ENCODE peak calls at places on chromosomes 1 and 21, in ten cellular contexts. S is dorsolateral prefrontal cortex; F is GM10248; O is brain microvascular endothelial cell; J is activated CD8-positive, alpha-beta T cell treated with anti-CD3 and anti-CD28 coated beads for 36 hours; A is foreskin fibroblast; X is AG04450; R is fibroblast of the aortic adventitia; W is choroid plexus epithelial cell; U is endodermal cell. T is an unnamed sample.

GRCh38 chr1:84712288-84712874 is 22.1 kb upstream of the SSX2IP start:
- DNase-seq in J (no peak), X (peak), S (no peak), U (no peak), O (peak), R (peak), W (peak), F (no peak), A (peak), T (no peak)

GRCh38 chr1:179053486-179053885 is 27.8 kb downstream of the FAM20B start:
- DNase-seq in A (no peak), X (no peak), U (no peak), S (no peak), W (no peak), R (no peak), J (no peak), O (no peak), F (no peak), T (no peak)

GRCh38 chr1:151371340-151371739 is 1.2 kb downstream of the SELENBP1 start:
- DNase-seq in S (no peak), O (no peak), W (peak), X (no peak), J (no peak), R (peak), A (no peak), F (no peak), U (no peak), T (no peak)

GRCh38 chr1:76239470-76239918 is 164.9 kb downstream of the ST6GALNAC3 start:
- DNase-seq in J (no peak), X (no peak), O (no peak), S (no peak), R (no peak), F (no peak), U (peak), W (peak), A (no peak), T (no peak)

GRCh38 chr1:145777357-145778145 is 46.3 kb downstream of the RNF115 start:
- DNase-seq in R (peak), F (no peak), W (no peak), U (no peak), J (no peak), S (no peak), A (no peak), O (no peak), X (no peak), T (no peak)

GRCh38 chr1:205813755-205814058 is 709 bp upstream of the SLC41A1 start:
- DNase-seq in X (no peak), S (no peak), J (peak), U (no peak), A (peak), R (peak), O (no peak), W (peak), F (no peak), T (no peak)

GRCh38 chr1:114746450-114747121 is 11.2 kb downstream of the CSDE1 start:
- DNase-seq in U (no peak), R (no peak), O (no peak), A (no peak), F (peak), X (no peak), S (no peak), J (peak), W (no peak), T (no peak)

GRCh38 chr1:243525085-243525487 is 269.2 kb downstream of the SDCCAG8 start:
- DNase-seq in S (no peak), U (no peak), F (no peak), O (peak), X (peak), A (peak), R (peak), W (peak), J (no peak), T (no peak)

GRCh38 chr1:59243544-59243943 is 53.4 kb upstream of the FGGY start:
- DNase-seq in O (no peak), A (no peak), W (no peak), R (no peak), U (no peak), F (no peak), X (no peak), J (no peak), S (no peak), T (no peak)

GRCh38 chr1:115107501-115108260 is 18.4 kb upstream of the TSPAN2 start:
- DNase-seq in U (no peak), X (peak), W (peak), O (no peak), S (no peak), A (peak), J (no peak), F (no peak), R (peak), T (no peak)

GRCh38 chr1:155093938-155094621 is 15.4 kb downstream of the EFNA3 start:
- DNase-seq in W (peak), J (no peak), O (no peak), A (no peak), F (no peak), R (peak), X (no peak), S (no peak), U (peak), T (no peak)

GRCh38 chr21:30194701-30195299 is 21.1 kb downstream of the CLDN8 start:
- DNase-seq in A (no peak), W (peak), J (peak), F (no peak), X (no peak), S (no peak), R (peak), U (peak), O (peak), T (peak)

GRCh38 chr1:109634292-109634691 is 14.7 kb downstream of the AMPD2 start:
- DNase-seq in S (no peak), J (peak), F (peak), A (no peak), R (no peak), O (no peak), U (no peak), W (no peak), X (no peak), T (peak)

GRCh38 chr1:21907079-21907418 is 30.1 kb downstream of the HSPG2 start:
- DNase-seq in X (no peak), S (no peak), O (no peak), A (no peak), J (no peak), R (no peak), U (no peak), F (no peak), W (no peak), T (no peak)

GRCh38 chr21:36125513-36126121 is 9.3 kb upstream of the CBR3 start:
- DNase-seq in X (no peak), J (peak), U (peak), R (peak), F (peak), O (peak), S (no peak), A (no peak), W (peak), T (peak)

GRCh38 chr1:103230061-103230460 is 121.7 kb upstream of the COL11A1 start:
- DNase-seq in F (no peak), S (no peak), A (no peak), O (peak), X (no peak), J (no peak), R (no peak), U (no peak), W (peak), T (no peak)

GRCh38 chr1:37471345-37472231 is 2.8 kb upstream of the ZC3H12A start:
- DNase-seq in A (peak), S (no peak), X (peak), J (no peak), R (peak), F (no peak), W (peak), O (peak), U (peak), T (no peak)

GRCh38 chr21:44589094-44589493 is 3.2 kb downstream of the KRTAP10-6 start:
- DNase-seq in R (no peak), X (no peak), S (no peak), O (no peak), J (no peak), U (no peak), W (no peak), A (no peak), F (no peak), T (no peak)

GRCh38 chr1:151047925-151048644 is 534 bp downstream of the C1orf56 start:
- DNase-seq in U (peak), X (no peak), O (peak), S (peak), R (peak), A (peak), W (peak), F (peak), J (peak), T (peak)

GRCh38 chr1:200479816-200480215 is 70.0 kb upstream of the ZNF281 start:
- DNase-seq in R (peak), S (no peak), W (no peak), U (no peak), F (no peak), A (no peak), O (no peak), X (no peak), J (no peak), T (no peak)

GRCh38 chr21:31220567-31220966 is 123.5 kb downstream of the TIAM1 start:
- DNase-seq in A (no peak), S (no peak), J (no peak), U (no peak), X (no peak), O (no peak), F (no peak), W (no peak), R (peak), T (no peak)

GRCh38 chr1:13543927-13544556 is 30.2 kb upstream of the LRRC38 start:
- DNase-seq in U (peak), W (peak), A (no peak), X (no peak), S (no peak), O (no peak), R (no peak), J (no peak), F (no peak), T (no peak)
- TF ChIP-seq CTCF in U (no peak), W (peak), A (peak), X (no peak), S (peak), O (peak), R (peak), J (no peak), F (no peak), T (no peak)

GRCh38 chr1:10588640-10589039 is 113.9 kb downstream of the PEX14 start:
- DNase-seq in J (no peak), X (no peak), W (no peak), F (no peak), O (no peak), R (no peak), A (no peak), S (no peak), U (no peak), T (no peak)

GRCh38 chr1:10589074-10589473 is 114.3 kb downstream of the PEX14 start:
- DNase-seq in X (no peak), F (no peak), S (no peak), A (no peak), W (no peak), R (no peak), J (no peak), O (no peak), U (no peak), T (no peak)

GRCh38 chr1:10585242-10585641 is 110.5 kb downstream of the PEX14 start:
- DNase-seq in W (no peak), F (no peak), J (no peak), R (no peak), U (no peak), A (no peak), S (no peak), X (no peak), O (no peak), T (no peak)

GRCh38 chr1:10586125-10586524 is 111.4 kb downstream of the PEX14 start:
- DNase-seq in X (no peak), F (no peak), U (no peak), W (no peak), A (no peak), J (no peak), S (no peak), O (no peak), R (no peak), T (no peak)
- TF ChIP-seq CTCF in X (no peak), F (no peak), U (peak), W (peak), A (no peak), J (no peak), S (no peak), O (peak), R (peak), T (no peak)

GRCh38 chr1:51875836-51876235 is 2.7 kb downstream of the NRDC start:
- DNase-seq in R (no peak), A (no peak), J (no peak), X (no peak), U (no peak), F (no peak), O (no peak), W (no peak), S (no peak), T (no peak)
- TF ChIP-seq CTCF in R (no peak), A (no peak), J (no peak), X (no peak), U (no peak), F (no peak), O (no peak), W (no peak), S (no peak), T (no peak)

DNA sequence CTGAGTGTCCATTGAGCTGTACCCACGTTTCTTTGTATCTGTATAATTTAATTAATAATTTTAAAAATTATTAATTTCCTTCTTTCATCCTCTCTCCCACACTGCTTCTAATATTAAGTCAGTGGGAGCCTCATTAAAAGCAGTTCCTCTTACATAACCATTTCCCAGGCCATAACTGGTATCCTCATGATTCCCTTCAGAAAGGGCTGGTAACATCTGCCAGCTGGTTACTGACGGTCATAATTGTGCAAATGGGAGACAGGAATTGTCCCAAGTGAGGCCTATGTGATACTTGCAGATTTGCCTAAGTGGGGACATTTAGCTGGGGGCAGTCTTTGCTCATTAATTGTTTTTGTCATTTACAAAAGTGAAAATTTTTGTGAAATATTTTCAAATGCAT is 69.0 kb upstream of the SPAG17 start:
- DNase-seq in J (no peak), X (no peak), W (no peak), S (no peak), R (no peak), U (no peak), O (no peak), A (no peak), F (no peak), T (no peak)
- TF ChIP-seq CTCF in J (no peak), X (no peak), W (no peak), S (no peak), R (no peak), U (no peak), O (no peak), A (no peak), F (no peak), T (no peak)

GRCh38 chr1:165152727-165153126 is 203.8 kb downstream of the LMX1A start:
- DNase-seq in S (no peak), J (no peak), A (no peak), W (no peak), F (no peak), O (no peak), U (peak), R (no peak), X (no peak), T (no peak)
- TF ChIP-seq CTCF in S (no peak), J (no peak), A (no peak), W (no peak), F (no peak), O (no peak), U (peak), R (no peak), X (no peak), T (no peak)

GRCh38 chr21:25898671-25899070 is 163.9 kb downstream of the GABPA start:
- DNase-seq in R (peak), U (no peak), S (no peak), J (no peak), O (peak), W (peak), F (no peak), X (no peak), A (no peak), T (no peak)

GRCh38 chr21:25897383-25897782 is 162.6 kb downstream of the GABPA start:
- DNase-seq in W (no peak), S (no peak), U (no peak), A (no peak), O (no peak), F (no peak), X (no peak), J (no peak), R (no peak), T (no peak)

GRCh38 chr21:25896657-25897056 is 161.9 kb downstream of the GABPA start:
- DNase-seq in A (no peak), U (no peak), S (no peak), X (no peak), W (no peak), O (no peak), F (no peak), J (no peak), R (no peak), T (no peak)

GRCh38 chr21:25891596-25891995 is 156.8 kb downstream of the GABPA start:
- DNase-seq in J (peak), S (no peak), A (no peak), O (no peak), R (no peak), W (no peak), U (no peak), F (no peak), X (no peak), T (no peak)

GRCh38 chr21:25895565-25896205 is 160.9 kb downstream of the GABPA start:
- DNase-seq in R (peak), J (peak), S (no peak), A (peak), W (peak), O (no peak), X (no peak), U (peak), F (no peak), T (peak)
- TF ChIP-seq CTCF in R (peak), J (peak), S (peak), A (peak), W (peak), O (peak), X (peak), U (peak), F (peak), T (no peak)

GRCh38 chr1:182061597-182061996 is at the start of gene ZNF648:
- DNase-seq in O (no peak), W (no peak), F (no peak), U (peak), X (no peak), J (no peak), S (no peak), A (no peak), R (no peak), T (no peak)
- TF ChIP-seq CTCF in O (no peak), W (no peak), F (no peak), U (peak), X (no peak), J (no peak), S (no peak), A (no peak), R (no peak), T (no peak)

GRCh38 chr1:88552226-88552625 is 131.8 kb upstream of the PKN2 start:
- DNase-seq in X (no peak), A (no peak), R (no peak), J (no peak), U (no peak), W (no peak), S (no peak), F (no peak), O (no peak), T (no peak)
- TF ChIP-seq CTCF in X (no peak), A (no peak), R (no peak), J (no peak), U (peak), W (no peak), S (no peak), F (no peak), O (no peak), T (no peak)

GRCh38 chr1:181090653-181091126 is 2.2 kb downstream of the IER5 start:
- DNase-seq in O (no peak), J (peak), U (no peak), X (no peak), F (no peak), S (no peak), A (no peak), R (peak), W (no peak), T (no peak)

GRCh38 chr1:181091322-181092040 is 3.0 kb downstream of the IER5 start:
- DNase-seq in A (no peak), O (no peak), R (no peak), W (no peak), U (no peak), J (no peak), F (no peak), S (no peak), X (no peak), T (no peak)

GRCh38 chr1:181089017-181089776 is 697 bp downstream of the IER5 start:
- DNase-seq in U (no peak), S (no peak), R (no peak), X (no peak), O (no peak), A (no peak), W (no peak), J (peak), F (no peak), T (no peak)

GRCh38 chr1:181088079-181089016 is at the start of gene IER5:
- DNase-seq in O (peak), S (peak), X (peak), F (peak), U (peak), A (peak), J (peak), W (peak), R (peak), T (peak)

DNA sequence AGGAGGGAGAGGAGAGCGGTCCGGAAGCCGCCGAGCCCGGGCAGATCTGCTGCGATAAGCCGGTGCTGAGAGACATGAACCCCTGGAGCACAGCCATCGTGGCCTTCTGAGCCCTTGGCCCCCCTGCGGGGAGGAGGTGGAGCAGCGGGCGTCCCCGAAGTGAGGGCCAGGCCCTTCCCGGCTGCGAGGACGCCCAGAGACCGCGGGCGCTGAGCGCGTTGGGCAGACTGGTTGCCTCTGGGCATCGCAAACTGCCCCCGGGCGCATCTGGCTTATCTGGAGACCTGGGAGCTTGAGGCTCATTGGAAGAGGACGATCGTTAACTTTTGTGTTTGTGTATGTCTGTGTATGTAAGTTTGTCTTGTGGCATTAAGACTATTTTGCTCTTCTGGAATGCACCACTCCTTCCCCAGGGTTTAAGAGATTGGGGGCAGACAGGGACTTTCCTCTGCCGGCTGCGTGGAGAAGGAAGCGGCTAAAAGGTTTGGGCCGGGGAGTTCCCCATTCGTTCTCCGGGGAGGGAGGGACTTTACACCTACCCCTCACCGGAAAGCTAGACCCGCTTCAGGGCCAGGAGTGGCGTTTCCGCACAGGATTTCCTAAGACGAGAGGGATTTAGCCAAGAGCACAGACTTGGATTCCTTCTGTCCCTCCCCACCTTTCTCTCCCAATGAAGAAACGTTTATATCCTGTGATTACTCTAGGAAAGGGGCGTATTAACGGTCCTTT is 1.4 kb downstream of the IER5 start:
- DNase-seq in A (no peak), U (peak), J (peak), X (no peak), R (peak), F (peak), W (peak), O (no peak), S (peak), T (peak)
- TF ChIP-seq CTCF in A (no peak), U (no peak), J (no peak), X (no peak), R (no peak), F (no peak), W (no peak), O (no peak), S (no peak), T (no peak)

DNA sequence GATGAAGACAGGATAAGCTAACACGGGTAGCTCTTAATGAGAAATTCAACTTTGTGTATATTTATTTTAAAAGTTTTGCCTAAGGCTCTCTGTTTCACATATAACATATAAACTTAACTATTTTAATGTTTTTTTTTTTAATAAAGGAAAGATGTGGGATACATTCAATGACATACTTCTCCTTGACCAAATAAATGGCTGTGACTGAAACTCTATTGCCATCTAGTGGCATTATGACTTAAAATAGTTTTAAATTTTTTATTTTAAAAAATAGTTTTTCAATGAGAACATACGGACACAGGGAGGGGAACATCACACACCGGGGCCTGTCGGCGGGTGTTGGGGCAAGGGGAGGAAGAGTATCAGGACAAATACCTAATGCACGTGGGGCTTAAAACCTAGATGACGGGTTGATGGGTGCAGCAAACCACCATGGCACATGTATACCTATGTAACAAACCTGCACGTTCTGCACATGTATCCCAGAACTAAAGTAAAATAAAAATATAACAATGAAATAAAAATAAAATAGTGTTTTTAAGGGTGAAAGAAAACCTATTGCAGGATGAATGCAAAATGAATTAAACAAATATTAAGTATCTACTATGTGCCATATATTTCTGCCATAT is 83.4 kb downstream of the LYST start:
- DNase-seq in S (no peak), X (peak), O (peak), R (peak), U (no peak), W (peak), F (no peak), J (no peak), A (peak), T (no peak)
- TF ChIP-seq CTCF in S (peak), X (peak), O (no peak), R (peak), U (peak), W (peak), F (no peak), J (peak), A (peak), T (no peak)